ENCODE peak calls at places on chromosomes 6 and 20, in nine cellular contexts. W, U, K, X, A, E, Z, G and D are unnamed samples.

GRCh38 chr6:90297124-90297865 is 652 bp upstream of the BACH2 start:
- DNase-seq in A (no peak), U (no peak), G (no peak), X (no peak), W (no peak), Z (no peak), K (no peak), E (no peak), D (no peak)

GRCh38 chr6:131949615-131949908 is 1.6 kb downstream of the CCN2 start:
- DNase-seq in X (no peak), E (no peak), Z (no peak), A (no peak), K (no peak), W (peak; percentile 96), U (no peak), G (no peak), D (no peak)

GRCh38 chr6:135183532-135184440 is 2.7 kb downstream of the MYB start:
- DNase-seq in X (peak; percentile 79), E (peak; percentile 57), U (no peak), G (no peak), W (no peak), A (peak; percentile 59), K (no peak), Z (peak; percentile 39), D (peak; percentile 64)

GRCh38 chr6:85574932-85575598 is 18.6 kb downstream of the SNX14 start:
- DNase-seq in W (peak; percentile 72), U (peak; percentile 73), E (no peak), G (no peak), X (no peak), K (no peak), A (peak; percentile 94), Z (no peak), D (no peak)

GRCh38 chr6:7108196-7108963 is 619 bp downstream of the RREB1 start:
- DNase-seq in G (peak; percentile 76), Z (peak; percentile 37), W (peak; percentile 42), U (no peak), A (peak; percentile 27), K (peak; percentile 35), X (peak; percentile 60), E (peak; percentile 55), D (no peak)

GRCh38 chr6:106974999-106975698 is 620 bp upstream of the CD24 start:
- DNase-seq in Z (no peak), U (no peak), G (peak; percentile 29), A (no peak), W (no peak), K (peak; percentile 26), E (peak; percentile 65), X (peak; percentile 73), D (no peak)

GRCh38 chr20:61799394-61799923 is 266.2 kb downstream of the TAF4 start:
- DNase-seq in X (no peak), A (no peak), G (no peak), Z (no peak), E (no peak), U (no peak), W (no peak), K (no peak), D (no peak)

GRCh38 chr6:26332408-26332807 is 32.6 kb upstream of the BTN3A2 start:
- DNase-seq in Z (no peak), G (no peak), E (no peak), X (no peak), W (no peak), A (no peak), K (no peak), U (no peak), D (no peak)

GRCh38 chr6:80181352-80182081 is 75.0 kb downstream of the BCKDHB start:
- DNase-seq in Z (no peak), A (peak; percentile 21), U (no peak), K (no peak), G (no peak), X (no peak), W (no peak), E (no peak), D (no peak)

GRCh38 chr6:127459231-127459641 is at the start of gene KIAA0408:
- DNase-seq in G (peak; percentile 47), E (no peak), Z (no peak), W (peak; percentile 63), X (peak; percentile 51), A (peak; percentile 31), U (no peak), K (no peak), D (no peak)

GRCh38 chr6:32195902-32196681 is 3.6 kb upstream of the GPSM3 start:
- DNase-seq in K (peak; percentile 98), A (peak; percentile 42), X (peak; percentile 90), G (peak; percentile 92), Z (peak; percentile 68), W (peak; percentile 51), E (peak; percentile 85), U (no peak), D (peak; percentile 82)

DNA sequence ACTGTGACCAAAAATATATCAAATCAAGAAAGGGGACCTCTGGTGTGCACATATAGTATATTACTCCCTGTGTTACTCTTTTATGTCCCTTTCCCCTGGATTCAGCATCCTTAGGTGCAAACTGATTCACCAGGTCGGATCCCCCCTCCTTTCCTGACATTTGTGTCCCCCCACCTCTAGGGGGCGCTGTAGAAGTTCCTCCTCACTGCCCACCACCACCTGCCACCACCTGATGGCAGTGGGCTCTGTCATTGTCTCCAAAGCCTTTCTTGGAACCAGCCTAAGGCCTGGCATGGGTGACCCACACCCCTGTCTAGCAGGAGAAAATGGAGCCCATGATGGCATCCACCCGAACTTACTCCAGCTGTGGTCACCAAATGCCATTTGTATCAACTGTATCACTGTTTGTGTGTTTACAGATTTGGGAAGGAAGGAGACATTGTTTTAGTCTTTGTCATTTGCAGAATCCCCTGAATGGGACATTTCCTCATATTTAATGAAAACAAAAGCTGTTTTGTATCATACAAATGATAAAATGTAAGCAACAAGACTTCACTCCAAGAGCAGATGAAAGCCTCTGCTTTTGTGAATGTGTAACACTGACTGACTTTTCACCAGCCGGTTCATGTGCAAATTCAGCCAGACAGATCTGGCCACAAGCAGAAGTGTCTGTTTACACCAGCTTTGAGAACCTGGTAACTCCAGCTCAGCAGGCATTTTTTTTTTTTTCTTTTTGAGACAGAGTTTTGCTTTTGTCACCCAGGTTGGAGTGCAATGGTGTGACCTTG is 66.2 kb downstream of the ARMC2 start:
- DNase-seq in X (peak; percentile 74), E (peak; percentile 41), W (no peak), K (no peak), Z (peak; percentile 30), A (no peak), G (no peak), U (no peak), D (no peak)
- TF ChIP-seq CTCF in X (peak; percentile 96), E (peak; percentile 45), W (peak; percentile 76), K (no peak), Z (peak; percentile 52), A (peak; percentile 55), G (peak; percentile 43), U (peak; percentile 74), D (peak; percentile 65)

GRCh38 chr20:45098096-45098773 is 2.7 kb downstream of the KCNS1 start:
- DNase-seq in E (no peak), Z (no peak), A (peak; percentile 39), U (no peak), W (no peak), K (no peak), X (peak; percentile 81), G (no peak), D (no peak)
- TF ChIP-seq CTCF in E (no peak), Z (no peak), A (peak; percentile 40), U (peak; percentile 19), W (no peak), K (no peak), X (no peak), G (no peak), D (no peak)

GRCh38 chr20:17967595-17968365 is 814 bp downstream of the SNX5 start:
- DNase-seq in W (peak; percentile 41), A (no peak), X (no peak), K (no peak), U (no peak), G (no peak), Z (no peak), E (no peak), D (peak; percentile 50)

GRCh38 chr20:17965042-17965697 is 3.4 kb downstream of the SNX5 start:
- DNase-seq in X (no peak), Z (no peak), W (no peak), K (no peak), U (no peak), A (no peak), E (no peak), G (no peak), D (no peak)

GRCh38 chr20:17964632-17965031 is 4.0 kb downstream of the SNX5 start:
- DNase-seq in U (no peak), W (no peak), G (no peak), A (no peak), X (no peak), K (no peak), E (no peak), Z (no peak), D (no peak)

GRCh38 chr20:17968366-17969275 is at the start of the genes MGME1 and SNX5:
- DNase-seq in G (peak; percentile 100), W (peak; percentile 100), E (peak; percentile 98), A (peak; percentile 95), Z (peak; percentile 99), X (peak; percentile 99), K (peak; percentile 96), U (peak; percentile 98), D (peak; percentile 99)

GRCh38 chr20:17966432-17967312 is 1.9 kb downstream of the SNX5 start:
- DNase-seq in G (no peak), K (no peak), U (no peak), E (no peak), A (peak; percentile 46), Z (no peak), X (no peak), W (peak; percentile 49), D (no peak)
- TF ChIP-seq CTCF in G (peak; percentile 24), K (peak; percentile 42), U (no peak), E (no peak), A (peak; percentile 12), Z (no peak), X (no peak), W (peak; percentile 61), D (peak; percentile 35)

GRCh38 chr6:145688493-145688905 is 46.8 kb downstream of the EPM2A start:
- DNase-seq in E (no peak), A (peak; percentile 81), K (no peak), W (peak; percentile 25), U (no peak), G (no peak), Z (no peak), X (no peak), D (no peak)

GRCh38 chr6:145690969-145691368 is 44.4 kb downstream of the EPM2A start:
- DNase-seq in A (no peak), W (no peak), Z (no peak), K (no peak), U (no peak), G (no peak), X (no peak), E (no peak), D (no peak)

GRCh38 chr6:145694083-145694737 is 41.1 kb downstream of the EPM2A start:
- DNase-seq in A (no peak), K (no peak), U (no peak), X (no peak), Z (no peak), W (no peak), E (no peak), G (no peak), D (no peak)

GRCh38 chr6:145685932-145686331 is 49.4 kb downstream of the EPM2A start:
- DNase-seq in E (no peak), K (no peak), Z (no peak), G (no peak), U (no peak), W (no peak), A (no peak), X (no peak), D (no peak)

DNA sequence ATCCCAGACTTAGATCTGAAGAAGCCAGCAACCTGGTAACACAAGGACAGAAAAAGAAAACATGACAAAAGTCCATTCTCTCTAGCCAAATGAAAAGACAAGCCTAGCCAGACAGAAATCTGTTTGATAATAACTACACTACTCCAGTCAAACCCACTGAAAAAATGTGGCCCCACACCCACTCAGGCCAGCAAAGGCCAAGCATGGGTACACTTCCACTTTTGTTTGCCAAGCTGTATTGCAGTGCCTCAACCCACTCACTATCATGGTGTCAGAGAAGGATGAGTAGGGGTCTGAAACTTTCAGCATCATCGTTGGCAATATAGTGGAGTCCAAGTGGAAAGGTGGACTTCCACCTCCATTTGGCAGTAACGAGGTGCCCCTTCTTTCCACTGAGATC is 45.8 kb downstream of the EPM2A start:
- DNase-seq in K (no peak), W (no peak), G (no peak), E (no peak), X (no peak), A (no peak), U (no peak), Z (no peak), D (no peak)
- TF ChIP-seq CTCF in K (no peak), W (no peak), G (no peak), E (no peak), X (no peak), A (no peak), U (no peak), Z (no peak), D (no peak)